ENCODE peak calls at places on chromosome 4, in four cellular contexts. One of them, this sample, is unnamed.

GRCh38 chr4:95304898-95305297 is 243.9 kb downstream of the UNC5C start:
- DNase-seq in effector memory CD4-positive, alpha-beta T cell: no peak
- DNase-seq in mesenchymal stem cell: peak
- DNase-seq in activated naive CD4-positive, alpha-beta T cell treated with anti-CD3 and anti-CD28 coated beads, Interleukin-2, amount 50 U/mL, for 16 hours: no peak
- DNase-seq in this sample: peak

GRCh38 chr4:169241480-169241879 is 29.3 kb downstream of the SH3RF1 start:
- DNase-seq in effector memory CD4-positive, alpha-beta T cell: no peak
- DNase-seq in activated naive CD4-positive, alpha-beta T cell treated with anti-CD3 and anti-CD28 coated beads, Interleukin-2, amount 50 U/mL, for 16 hours: no peak
- DNase-seq in mesenchymal stem cell: no peak
- DNase-seq in this sample: no peak

GRCh38 chr4:107552306-107552705 is 167.7 kb downstream of the PAPSS1 start:
- DNase-seq in effector memory CD4-positive, alpha-beta T cell: no peak
- DNase-seq in activated naive CD4-positive, alpha-beta T cell treated with anti-CD3 and anti-CD28 coated beads, Interleukin-2, amount 50 U/mL, for 16 hours: no peak
- DNase-seq in mesenchymal stem cell: no peak
- DNase-seq in this sample: no peak

GRCh38 chr4:55386073-55386472 is 9.7 kb upstream of the TMEM165 start:
- DNase-seq in effector memory CD4-positive, alpha-beta T cell: no peak
- DNase-seq in activated naive CD4-positive, alpha-beta T cell treated with anti-CD3 and anti-CD28 coated beads, Interleukin-2, amount 50 U/mL, for 16 hours: no peak
- DNase-seq in mesenchymal stem cell: peak
- DNase-seq in this sample: peak

GRCh38 chr4:126705271-126705670 is 927.5 kb upstream of the INTU start:
- DNase-seq in mesenchymal stem cell: peak
- DNase-seq in activated naive CD4-positive, alpha-beta T cell treated with anti-CD3 and anti-CD28 coated beads, Interleukin-2, amount 50 U/mL, for 16 hours: no peak
- DNase-seq in effector memory CD4-positive, alpha-beta T cell: no peak
- DNase-seq in this sample: no peak

GRCh38 chr4:114519368-114519767 is 79.2 kb upstream of the UGT8 start:
- DNase-seq in activated naive CD4-positive, alpha-beta T cell treated with anti-CD3 and anti-CD28 coated beads, Interleukin-2, amount 50 U/mL, for 16 hours: no peak
- DNase-seq in effector memory CD4-positive, alpha-beta T cell: no peak
- DNase-seq in mesenchymal stem cell: no peak
- DNase-seq in this sample: no peak

GRCh38 chr4:152590179-152591031 is 54.5 kb upstream of the FBXW7 start:
- DNase-seq in effector memory CD4-positive, alpha-beta T cell: no peak
- DNase-seq in activated naive CD4-positive, alpha-beta T cell treated with anti-CD3 and anti-CD28 coated beads, Interleukin-2, amount 50 U/mL, for 16 hours: no peak
- DNase-seq in mesenchymal stem cell: peak
- DNase-seq in this sample: no peak

GRCh38 chr4:498328-498919 is 532 bp downstream of the ZNF721 start:
- DNase-seq in effector memory CD4-positive, alpha-beta T cell: no peak
- DNase-seq in activated naive CD4-positive, alpha-beta T cell treated with anti-CD3 and anti-CD28 coated beads, Interleukin-2, amount 50 U/mL, for 16 hours: peak
- DNase-seq in mesenchymal stem cell: peak
- DNase-seq in this sample: no peak

GRCh38 chr4:13178621-13179020 is 305.5 kb downstream of the RAB28 start:
- DNase-seq in mesenchymal stem cell: no peak
- DNase-seq in activated naive CD4-positive, alpha-beta T cell treated with anti-CD3 and anti-CD28 coated beads, Interleukin-2, amount 50 U/mL, for 16 hours: no peak
- DNase-seq in effector memory CD4-positive, alpha-beta T cell: no peak
- DNase-seq in this sample: no peak

GRCh38 chr4:184932343-184932742 is 85.9 kb upstream of the HELT start:
- DNase-seq in effector memory CD4-positive, alpha-beta T cell: no peak
- DNase-seq in activated naive CD4-positive, alpha-beta T cell treated with anti-CD3 and anti-CD28 coated beads, Interleukin-2, amount 50 U/mL, for 16 hours: no peak
- DNase-seq in mesenchymal stem cell: no peak
- DNase-seq in this sample: no peak

GRCh38 chr4:160825644-160826338 is 1338.0 kb downstream of the FSTL5 start:
- DNase-seq in activated naive CD4-positive, alpha-beta T cell treated with anti-CD3 and anti-CD28 coated beads, Interleukin-2, amount 50 U/mL, for 16 hours: no peak
- DNase-seq in mesenchymal stem cell: no peak
- DNase-seq in effector memory CD4-positive, alpha-beta T cell: no peak
- DNase-seq in this sample: no peak

GRCh38 chr4:48470570-48470969 is 12.6 kb upstream of the SLC10A4 start:
- DNase-seq in mesenchymal stem cell: no peak
- DNase-seq in effector memory CD4-positive, alpha-beta T cell: no peak
- DNase-seq in activated naive CD4-positive, alpha-beta T cell treated with anti-CD3 and anti-CD28 coated beads, Interleukin-2, amount 50 U/mL, for 16 hours: no peak
- DNase-seq in this sample: no peak

GRCh38 chr4:147286846-147287587 is 193.9 kb upstream of the EDNRA start:
- DNase-seq in activated naive CD4-positive, alpha-beta T cell treated with anti-CD3 and anti-CD28 coated beads, Interleukin-2, amount 50 U/mL, for 16 hours: no peak
- DNase-seq in effector memory CD4-positive, alpha-beta T cell: no peak
- DNase-seq in mesenchymal stem cell: peak
- DNase-seq in this sample: no peak

GRCh38 chr4:38030023-38030422 is 69.8 kb downstream of the PTTG2 start:
- DNase-seq in effector memory CD4-positive, alpha-beta T cell: no peak
- DNase-seq in mesenchymal stem cell: no peak
- DNase-seq in activated naive CD4-positive, alpha-beta T cell treated with anti-CD3 and anti-CD28 coated beads, Interleukin-2, amount 50 U/mL, for 16 hours: no peak
- DNase-seq in this sample: no peak

This sample was measured in GM23338.